ENCODE peak calls at places on chromosome 15, in eight cellular contexts. One of them, this sample, is unnamed.

GRCh38 chr15:98281130-98281529 is 320.6 kb downstream of the ARRDC4 start:
- DNase-seq in stomach: no peak
- DNase-seq in adrenal gland: no peak
- DNase-seq in upper lobe of left lung: no peak
- DNase-seq in A549: no peak
- DNase-seq in IMR-90: no peak
- DNase-seq in esophagus squamous epithelium: no peak
- DNase-seq in HCT116: no peak
- DNase-seq in this sample: no peak

GRCh38 chr15:69976366-69976994 is 121.2 kb downstream of the TLE3 start:
- DNase-seq in A549: no peak
- DNase-seq in stomach: no peak
- DNase-seq in upper lobe of left lung: no peak
- DNase-seq in HCT116: no peak
- DNase-seq in esophagus squamous epithelium: no peak
- DNase-seq in IMR-90: peak; percentile 41
- DNase-seq in adrenal gland: peak; percentile 47
- DNase-seq in this sample: no peak

GRCh38 chr15:86650084-86650483 is 570.4 kb downstream of the AGBL1 start:
- DNase-seq in IMR-90: no peak
- DNase-seq in stomach: no peak
- DNase-seq in HCT116: no peak
- DNase-seq in adrenal gland: no peak
- DNase-seq in upper lobe of left lung: no peak
- DNase-seq in esophagus squamous epithelium: no peak
- DNase-seq in A549: peak; percentile 21
- DNase-seq in this sample: no peak

GRCh38 chr15:79811406-79812405 is 85.1 kb downstream of the MTHFS start:
- DNase-seq in upper lobe of left lung: peak; percentile 73
- DNase-seq in adrenal gland: peak; percentile 78
- DNase-seq in IMR-90: peak; percentile 25
- DNase-seq in esophagus squamous epithelium: no peak
- DNase-seq in A549: no peak
- DNase-seq in HCT116: no peak
- DNase-seq in stomach: peak; percentile 81
- DNase-seq in this sample: peak; percentile 79

GRCh38 chr15:82917252-82917651 is 35.3 kb downstream of the HOMER2 start:
- DNase-seq in stomach: peak; percentile 41
- DNase-seq in IMR-90: no peak
- DNase-seq in esophagus squamous epithelium: no peak
- DNase-seq in A549: no peak
- DNase-seq in upper lobe of left lung: no peak
- DNase-seq in HCT116: no peak
- DNase-seq in adrenal gland: no peak
- DNase-seq in this sample: no peak

GRCh38 chr15:72688697-72689096 is 2.7 kb downstream of the BBS4 start:
- DNase-seq in esophagus squamous epithelium: no peak
- DNase-seq in IMR-90: no peak
- DNase-seq in upper lobe of left lung: no peak
- DNase-seq in A549: no peak
- DNase-seq in adrenal gland: no peak
- DNase-seq in HCT116: no peak
- DNase-seq in stomach: no peak
- DNase-seq in this sample: no peak

GRCh38 chr15:22895465-22896190 is 57.2 kb downstream of the NIPA2 start:
- DNase-seq in A549: peak; percentile 91
- DNase-seq in adrenal gland: no peak
- DNase-seq in stomach: peak; percentile 60
- DNase-seq in esophagus squamous epithelium: no peak
- DNase-seq in HCT116: peak; percentile 77
- DNase-seq in upper lobe of left lung: no peak
- DNase-seq in IMR-90: peak; percentile 34
- DNase-seq in this sample: no peak

GRCh38 chr15:76340802-76341365 is 4.3 kb downstream of the ISL2 start:
- DNase-seq in IMR-90: no peak
- DNase-seq in stomach: no peak
- DNase-seq in A549: no peak
- DNase-seq in adrenal gland: no peak
- DNase-seq in HCT116: no peak
- DNase-seq in esophagus squamous epithelium: no peak
- DNase-seq in upper lobe of left lung: peak; percentile 79
- DNase-seq in this sample: no peak

GRCh38 chr15:61050844-61051569 is 178.1 kb downstream of the RORA start:
- DNase-seq in upper lobe of left lung: no peak
- DNase-seq in esophagus squamous epithelium: no peak
- DNase-seq in adrenal gland: no peak
- DNase-seq in stomach: no peak
- DNase-seq in A549: no peak
- DNase-seq in IMR-90: peak; percentile 31
- DNase-seq in HCT116: no peak
- DNase-seq in this sample: no peak

GRCh38 chr15:101152914-101153313 is 98.9 kb downstream of the CHSY1 start:
- DNase-seq in HCT116: no peak
- DNase-seq in upper lobe of left lung: peak; percentile 66
- DNase-seq in IMR-90: no peak
- DNase-seq in esophagus squamous epithelium: no peak
- DNase-seq in A549: peak; percentile 48
- DNase-seq in stomach: no peak
- DNase-seq in adrenal gland: no peak
- DNase-seq in this sample: no peak

GRCh38 chr15:76347507-76348055 is 11.0 kb downstream of the ISL2 start:
- DNase-seq in upper lobe of left lung: no peak
- DNase-seq in stomach: no peak
- DNase-seq in IMR-90: no peak
- DNase-seq in A549: no peak
- DNase-seq in esophagus squamous epithelium: no peak
- DNase-seq in adrenal gland: no peak
- DNase-seq in HCT116: no peak
- DNase-seq in this sample: no peak

GRCh38 chr15:78392430-78392829 is 45.6 kb upstream of the IREB2 start:
- DNase-seq in IMR-90: no peak
- DNase-seq in stomach: peak; percentile 73
- DNase-seq in HCT116: no peak
- DNase-seq in esophagus squamous epithelium: no peak
- DNase-seq in upper lobe of left lung: no peak
- DNase-seq in A549: no peak
- DNase-seq in adrenal gland: no peak
- DNase-seq in this sample: no peak

GRCh38 chr15:101156061-101156460 is 95.8 kb downstream of the CHSY1 start:
- DNase-seq in A549: no peak
- DNase-seq in esophagus squamous epithelium: no peak
- DNase-seq in HCT116: no peak
- DNase-seq in upper lobe of left lung: no peak
- DNase-seq in stomach: no peak
- DNase-seq in adrenal gland: no peak
- DNase-seq in IMR-90: no peak
- DNase-seq in this sample: no peak

GRCh38 chr15:46441294-46442062 is 806.6 kb downstream of the SQOR start:
- DNase-seq in IMR-90: no peak
- DNase-seq in upper lobe of left lung: no peak
- DNase-seq in A549: no peak
- DNase-seq in stomach: no peak
- DNase-seq in esophagus squamous epithelium: no peak
- DNase-seq in HCT116: no peak
- DNase-seq in adrenal gland: no peak
- DNase-seq in this sample: no peak

GRCh38 chr15:36898522-36899126 is 201.7 kb downstream of the MEIS2 start:
- DNase-seq in IMR-90: no peak
- DNase-seq in A549: no peak
- DNase-seq in HCT116: no peak
- DNase-seq in esophagus squamous epithelium: no peak
- DNase-seq in adrenal gland: no peak
- DNase-seq in stomach: no peak
- DNase-seq in upper lobe of left lung: no peak
- DNase-seq in this sample: no peak

GRCh38 chr15:74180689-74181602 is 7.4 kb downstream of the ISLR start:
- DNase-seq in esophagus squamous epithelium: no peak
- DNase-seq in HCT116: no peak
- DNase-seq in A549: no peak
- DNase-seq in IMR-90: no peak
- DNase-seq in stomach: no peak
- DNase-seq in upper lobe of left lung: peak; percentile 59
- DNase-seq in adrenal gland: no peak
- DNase-seq in this sample: no peak

GRCh38 chr15:37140531-37141053 is 40.2 kb upstream of the MEIS2 start:
- DNase-seq in upper lobe of left lung: no peak
- DNase-seq in esophagus squamous epithelium: no peak
- DNase-seq in A549: no peak
- DNase-seq in adrenal gland: no peak
- DNase-seq in stomach: no peak
- DNase-seq in HCT116: no peak
- DNase-seq in IMR-90: peak; percentile 30
- DNase-seq in this sample: no peak

GRCh38 chr15:68830141-68830540 is 9.4 kb upstream of the ANP32A start:
- DNase-seq in HCT116: no peak
- DNase-seq in stomach: no peak
- DNase-seq in IMR-90: no peak
- DNase-seq in adrenal gland: no peak
- DNase-seq in upper lobe of left lung: no peak
- DNase-seq in esophagus squamous epithelium: no peak
- DNase-seq in A549: no peak
- DNase-seq in this sample: no peak

GRCh38 chr15:68829068-68829467 is 8.4 kb upstream of the ANP32A start:
- DNase-seq in adrenal gland: no peak
- DNase-seq in HCT116: no peak
- DNase-seq in esophagus squamous epithelium: no peak
- DNase-seq in stomach: no peak
- DNase-seq in upper lobe of left lung: no peak
- DNase-seq in IMR-90: no peak
- DNase-seq in A549: peak; percentile 33
- DNase-seq in this sample: no peak

GRCh38 chr15:68834356-68834755 is 13.7 kb upstream of the ANP32A start:
- DNase-seq in adrenal gland: no peak
- DNase-seq in upper lobe of left lung: no peak
- DNase-seq in IMR-90: no peak
- DNase-seq in stomach: no peak
- DNase-seq in HCT116: no peak
- DNase-seq in A549: no peak
- DNase-seq in esophagus squamous epithelium: no peak
- DNase-seq in this sample: no peak

DNA sequence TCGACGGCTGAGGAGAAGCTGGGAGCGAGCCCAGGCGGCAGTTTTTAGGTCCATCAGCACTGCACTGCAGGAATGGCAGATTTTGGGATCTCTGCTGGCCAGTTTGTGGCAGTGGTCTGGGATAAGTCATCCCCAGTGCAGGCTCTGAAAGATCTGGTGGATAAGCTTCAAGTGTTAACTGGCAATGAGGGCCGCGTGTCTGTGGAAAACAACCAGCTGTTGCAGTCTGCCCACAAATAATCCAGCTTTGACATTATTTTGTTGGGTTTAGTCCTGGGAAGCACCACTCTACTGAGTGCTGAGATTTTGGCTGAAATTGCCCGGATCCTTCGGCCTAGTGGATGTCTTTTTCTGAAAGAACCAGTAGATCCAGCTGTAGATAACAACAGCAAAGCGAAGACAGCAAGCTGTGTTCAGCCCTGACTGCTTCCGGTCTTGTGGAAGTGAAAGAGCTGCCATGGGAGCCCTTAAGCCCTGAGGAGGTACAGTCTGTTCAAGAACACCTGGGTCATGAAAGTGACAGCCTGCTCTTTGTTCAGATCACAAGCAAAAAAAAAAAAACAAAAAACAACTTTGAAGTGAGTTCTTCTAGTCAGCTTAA is 13.1 kb upstream of the ANP32A start:
- DNase-seq in A549: no peak
- DNase-seq in IMR-90: no peak
- DNase-seq in esophagus squamous epithelium: no peak
- DNase-seq in upper lobe of left lung: no peak
- DNase-seq in adrenal gland: no peak
- DNase-seq in stomach: no peak
- DNase-seq in HCT116: no peak
- DNase-seq in this sample: no peak
- H3K27ac ChIP-seq in A549: no peak overlapping the region
- H3K27ac ChIP-seq in IMR-90: no peak overlapping the region
- H3K27ac ChIP-seq in esophagus squamous epithelium: no peak overlapping the region
- H3K27ac ChIP-seq in upper lobe of left lung: no peak overlapping the region
- H3K27ac ChIP-seq in adrenal gland: no peak overlapping the region
- H3K27ac ChIP-seq in stomach: no peak overlapping the region
- H3K27ac ChIP-seq in HCT116: no peak overlapping the region
- H3K27ac ChIP-seq in this sample: no peak overlapping the region

DNA sequence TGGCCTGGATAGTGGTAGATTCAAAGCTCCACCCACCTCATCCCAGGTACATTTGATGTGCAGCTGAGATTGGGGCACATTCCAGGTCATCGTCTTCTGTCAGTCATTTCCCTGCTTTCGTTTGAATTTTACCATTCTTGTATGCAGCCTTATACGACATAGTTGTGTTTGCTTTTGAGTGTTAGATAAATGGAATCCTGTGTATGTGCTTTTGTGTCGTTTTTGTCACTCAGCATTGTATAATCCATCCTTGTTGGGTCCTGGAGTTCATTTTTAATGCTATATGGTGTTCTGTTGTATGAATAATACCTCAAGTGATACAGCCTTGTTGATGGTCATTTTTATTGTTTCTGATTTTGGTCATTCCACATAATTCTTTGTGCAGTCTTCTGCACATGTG is 7.3 kb downstream of the RCCD1 start:
- DNase-seq in esophagus squamous epithelium: no peak
- DNase-seq in adrenal gland: no peak
- DNase-seq in HCT116: no peak
- DNase-seq in upper lobe of left lung: no peak
- DNase-seq in IMR-90: no peak
- DNase-seq in A549: no peak
- DNase-seq in stomach: no peak
- DNase-seq in this sample: no peak
- TF ChIP-seq POLR2A in esophagus squamous epithelium: no peak
- TF ChIP-seq POLR2A in adrenal gland: no peak
- TF ChIP-seq POLR2A in HCT116: no peak
- TF ChIP-seq POLR2A in upper lobe of left lung: no peak
- TF ChIP-seq POLR2A in IMR-90: no peak
- TF ChIP-seq POLR2A in A549: no peak
- TF ChIP-seq POLR2A in stomach: no peak
- TF ChIP-seq POLR2A in this sample: no peak

DNA sequence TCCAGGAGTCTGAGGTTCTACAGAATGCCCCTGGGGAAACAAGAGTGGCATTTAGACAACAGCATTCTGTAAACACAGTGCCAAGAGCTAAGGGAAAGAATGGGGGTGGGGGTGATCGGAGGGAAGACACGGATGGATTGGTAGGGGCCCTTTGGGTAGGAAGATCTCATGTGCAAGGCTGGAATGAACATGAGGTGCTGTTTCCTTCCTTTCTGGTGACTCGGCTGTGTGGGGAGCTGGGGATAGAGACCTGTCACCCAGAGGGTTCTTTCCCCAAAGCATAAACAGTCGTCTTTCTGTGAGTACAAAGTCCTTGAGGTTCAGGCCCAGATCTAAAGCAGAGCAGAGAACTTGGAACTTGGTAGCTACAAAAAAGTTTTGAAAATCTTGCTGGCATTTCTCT is 11.7 kb downstream of the TPM1 start:
- DNase-seq in A549: no peak
- DNase-seq in upper lobe of left lung: no peak
- DNase-seq in stomach: no peak
- DNase-seq in HCT116: no peak
- DNase-seq in adrenal gland: no peak
- DNase-seq in IMR-90: no peak
- DNase-seq in esophagus squamous epithelium: no peak
- DNase-seq in this sample: no peak
- H3K27ac ChIP-seq in A549: peak overlapping the region; percentile 94
- H3K27ac ChIP-seq in upper lobe of left lung: peak overlapping the region; percentile 86
- H3K27ac ChIP-seq in stomach: peak overlapping the region; percentile 49
- H3K27ac ChIP-seq in HCT116: no peak overlapping the region
- H3K27ac ChIP-seq in adrenal gland: peak overlapping the region; percentile 68
- H3K27ac ChIP-seq in IMR-90: peak overlapping the region; percentile 66
- H3K27ac ChIP-seq in esophagus squamous epithelium: peak overlapping the region; percentile 87
- H3K27ac ChIP-seq in this sample: peak overlapping the region; percentile 70

GRCh38 chr15:40769310-40770146 is at the start of gene C15orf62:
- DNase-seq in A549: no peak
- DNase-seq in HCT116: no peak
- DNase-seq in stomach: peak; percentile 73
- DNase-seq in IMR-90: peak; percentile 31
- DNase-seq in adrenal gland: peak; percentile 73
- DNase-seq in esophagus squamous epithelium: no peak
- DNase-seq in upper lobe of left lung: peak; percentile 78
- DNase-seq in this sample: peak; percentile 60
- TF ChIP-seq POLR2A in A549: no peak
- TF ChIP-seq POLR2A in HCT116: no peak
- TF ChIP-seq POLR2A in stomach: no peak
- TF ChIP-seq POLR2A in IMR-90: no peak
- TF ChIP-seq POLR2A in adrenal gland: no peak
- TF ChIP-seq POLR2A in esophagus squamous epithelium: peak; percentile 49
- TF ChIP-seq POLR2A in upper lobe of left lung: peak; percentile 33
- TF ChIP-seq POLR2A in this sample: no peak

This sample was measured in ovary.